ENCODE peak calls at places on chromosomes 6 and 20, in four cellular contexts. K is CD4-positive, alpha-beta T cell; L is HFFc6; G is progenitor cell of endocrine pancreas. Q is an unnamed sample.

GRCh38 chr20:57435105-57435497 is 43.9 kb downstream of the RBM38 start:
- DNase-seq in G (no peak), L (no peak), K (no peak), Q (no peak)

GRCh38 chr6:161080263-161080970 is 88.8 kb downstream of the MAP3K4 start:
- DNase-seq in K (no peak), G (no peak), L (no peak), Q (no peak)

GRCh38 chr6:112682088-112682487 is 335.0 kb downstream of the RFPL4B start:
- DNase-seq in K (no peak), L (no peak), G (no peak), Q (no peak)

GRCh38 chr20:54044156-54044555 is 26.2 kb downstream of the BCAS1 start:
- DNase-seq in G (no peak), L (peak; percentile 74), K (no peak), Q (no peak)

GRCh38 chr20:18679020-18679419 is 91.2 kb downstream of the DTD1 start:
- DNase-seq in L (peak; percentile 35), K (no peak), G (no peak), Q (no peak)

GRCh38 chr20:33612001-33612400 is 50.1 kb upstream of the C20orf144 start:
- DNase-seq in L (no peak), G (no peak), K (no peak), Q (no peak)

GRCh38 chr6:56268266-56268665 is 20.9 kb upstream of the COL21A1 start:
- DNase-seq in L (no peak), G (no peak), K (no peak), Q (no peak)

GRCh38 chr6:69022991-69023390 is 387.9 kb downstream of the ADGRB3 start:
- DNase-seq in K (no peak), G (no peak), L (no peak), Q (no peak)

GRCh38 chr20:44051661-44052000 is 135.4 kb downstream of the JPH2 start:
- DNase-seq in L (no peak), K (no peak), G (no peak), Q (no peak)

GRCh38 chr6:134123666-134124208 is 71.3 kb upstream of the SLC2A12 start:
- DNase-seq in G (no peak), K (no peak), L (peak; percentile 89), Q (no peak)

GRCh38 chr20:44552568-44552949 is 29.8 kb upstream of the PKIG start:
- DNase-seq in K (no peak), L (no peak), G (no peak), Q (no peak)

GRCh38 chr20:33862709-33863403 is 51.7 kb downstream of the CHMP4B start:
- DNase-seq in K (peak; percentile 59), G (peak; percentile 45), L (peak; percentile 59), Q (peak; percentile 54)

GRCh38 chr6:33861722-33862121 is 57.9 kb upstream of the MLN start:
- DNase-seq in L (no peak), K (no peak), G (no peak), Q (no peak)

GRCh38 chr6:105184921-105185320 is 5.1 kb upstream of the POPDC3 start:
- DNase-seq in L (peak; percentile 19), G (no peak), K (no peak), Q (no peak)

GRCh38 chr6:4582506-4582905 is 193.7 kb upstream of the CDYL start:
- DNase-seq in K (no peak), G (no peak), L (peak; percentile 77), Q (no peak)

GRCh38 chr6:144027927-144028587 is 20.0 kb upstream of the PLAGL1 start:
- DNase-seq in L (no peak), K (no peak), G (no peak), Q (no peak)

GRCh38 chr6:124688369-124688768 is 273.9 kb upstream of the RNF217 start:
- DNase-seq in K (no peak), G (no peak), L (no peak), Q (no peak)

GRCh38 chr20:24502184-24502583 is 32.8 kb downstream of the SYNDIG1 start:
- DNase-seq in K (no peak), G (no peak), L (peak; percentile 97), Q (no peak)

GRCh38 chr6:110180228-110181008 is at the start of gene CDC40:
- DNase-seq in G (peak; percentile 14), L (no peak), K (peak; percentile 66), Q (peak; percentile 48)

GRCh38 chr20:47857994-47858557 is 72.8 kb upstream of the SULF2 start:
- DNase-seq in G (no peak), K (no peak), L (no peak), Q (no peak)

GRCh38 chr6:36025932-36026327 is 1.5 kb upstream of the SLC26A8 start:
- DNase-seq in L (peak; percentile 19), K (no peak), G (no peak), Q (no peak)

GRCh38 chr6:37027036-37027720 is 21.7 kb downstream of the FGD2 start:
- DNase-seq in K (no peak), L (no peak), G (no peak), Q (no peak)

GRCh38 chr20:54657268-54657826 is 182.0 kb downstream of the DOK5 start:
- DNase-seq in K (no peak), L (no peak), G (no peak), Q (no peak)

GRCh38 chr6:160431791-160432404 is 83.7 kb downstream of the SLC22A3 start:
- DNase-seq in G (no peak), L (no peak), K (no peak), Q (no peak)

GRCh38 chr20:44616604-44616964 is 34.2 kb downstream of the PKIG start:
- DNase-seq in G (no peak), K (no peak), L (no peak), Q (no peak)

GRCh38 chr20:25287631-25288290 is 39.9 kb downstream of the PYGB start:
- DNase-seq in G (no peak), K (no peak), L (no peak), Q (no peak)

GRCh38 chr6:134134654-134135053 is 82.2 kb upstream of the SLC2A12 start:
- DNase-seq in K (no peak), L (no peak), G (no peak), Q (no peak)

GRCh38 chr6:128731249-128732165 is 151.4 kb upstream of the LAMA2 start:
- DNase-seq in G (no peak), L (peak; percentile 42), K (no peak), Q (no peak)

GRCh38 chr6:64750910-64751309 is 956.1 kb downstream of the EYS start:
- DNase-seq in G (no peak), K (no peak), L (no peak), Q (no peak)

GRCh38 chr6:31193206-31193605 is 22.7 kb upstream of the POU5F1 start:
- DNase-seq in G (no peak), K (no peak), L (no peak), Q (no peak)
- TF ChIP-seq CTCF in G (no peak), K (no peak), L (no peak), Q (no peak)

GRCh38 chr6:21691685-21692346 is 98.3 kb downstream of the SOX4 start:
- DNase-seq in K (no peak), L (no peak), G (no peak), Q (no peak)
- TF ChIP-seq CTCF in K (no peak), L (no peak), G (no peak), Q (no peak)

DNA sequence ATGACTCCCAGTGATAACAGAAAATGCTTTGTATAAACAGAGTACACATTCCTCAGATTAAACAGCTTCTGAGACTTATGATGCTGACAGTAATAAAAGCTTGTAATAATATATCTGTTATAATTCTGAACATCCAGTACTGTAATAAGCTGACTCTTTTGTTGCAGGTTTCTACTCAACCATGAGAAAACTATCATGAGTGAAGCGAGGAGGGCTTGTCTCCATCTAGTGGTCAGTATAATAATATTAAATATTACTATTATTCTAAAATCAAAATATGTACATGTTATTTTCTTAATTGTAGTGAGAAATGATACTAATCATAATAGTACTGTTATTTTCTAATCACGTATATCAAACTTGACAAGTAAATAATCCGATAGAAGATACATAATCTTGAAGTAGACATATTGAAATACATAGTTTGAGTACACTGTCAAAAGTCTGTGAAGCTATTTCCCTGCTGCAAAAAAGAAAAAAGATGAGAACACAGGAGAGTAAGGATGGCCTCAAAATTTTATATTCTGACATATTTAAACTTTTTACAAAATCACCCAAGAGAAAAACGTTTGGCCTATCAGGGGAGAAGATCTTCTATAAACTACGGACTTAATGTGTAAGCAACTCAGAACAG is 183.1 kb downstream of the MOXD1 start:
- DNase-seq in K (no peak), L (peak; percentile 22), G (no peak), Q (no peak)
- TF ChIP-seq CTCF in K (peak; percentile 28), L (peak; percentile 91), G (peak; percentile 71), Q (peak; percentile 7)

GRCh38 chr6:28969129-28969528 is 36.0 kb downstream of the ZNF311 start:
- DNase-seq in G (no peak), L (no peak), K (no peak), Q (no peak)
- TF ChIP-seq CTCF in G (no peak), L (peak; percentile 22), K (no peak), Q (no peak)

DNA sequence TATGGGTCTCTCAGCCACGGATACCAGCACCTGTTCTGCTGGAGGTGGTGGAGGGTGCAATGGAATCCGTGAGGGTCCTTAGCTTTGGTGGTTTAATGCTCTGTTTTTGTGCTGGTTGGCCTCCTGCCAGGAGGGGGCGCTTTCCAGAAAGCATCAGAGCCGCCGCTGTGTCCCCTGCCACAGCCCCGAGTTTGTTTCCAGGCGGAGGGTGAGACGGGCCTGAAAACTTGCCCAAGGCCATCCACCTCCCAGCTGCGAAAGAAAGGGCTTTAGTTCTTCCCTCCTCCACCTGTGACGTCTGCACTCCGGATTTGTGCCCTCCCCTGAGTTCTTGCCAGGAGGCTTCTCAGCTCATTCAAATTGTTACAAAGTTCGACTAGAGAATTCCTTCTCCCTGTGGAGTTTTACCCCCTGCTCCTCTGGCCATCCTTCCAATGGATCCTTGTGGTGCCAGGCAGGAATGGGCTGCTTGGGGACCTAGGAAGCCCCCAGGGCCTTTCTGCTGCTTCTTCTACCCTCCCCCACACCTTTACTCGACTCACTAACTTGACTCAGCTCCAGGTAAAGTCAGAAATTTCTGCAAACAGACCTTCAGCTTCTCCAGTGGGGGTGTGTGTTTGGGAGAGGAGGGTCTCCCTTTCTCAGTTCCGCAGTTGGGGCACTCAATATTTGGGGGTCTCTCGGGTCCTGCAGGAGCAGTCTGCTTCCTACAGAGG is 873.7 kb downstream of the KIF16B start:
- DNase-seq in K (no peak), L (no peak), G (no peak), Q (no peak)
- TF ChIP-seq CTCF in K (no peak), L (no peak), G (no peak), Q (no peak)

GRCh38 chr6:125839471-125839870 is 48.7 kb downstream of the NCOA7 start:
- DNase-seq in L (no peak), K (no peak), G (no peak), Q (no peak)
- TF ChIP-seq CTCF in L (no peak), K (no peak), G (no peak), Q (no peak)

GRCh38 chr6:10843554-10843953 is 5.2 kb upstream of the MAK start:
- DNase-seq in L (no peak), G (no peak), K (no peak), Q (no peak)

GRCh38 chr6:10852281-10852965 is 14.1 kb upstream of the MAK start:
- DNase-seq in G (no peak), K (no peak), L (no peak), Q (no peak)

GRCh38 chr6:10850728-10851127 is 12.4 kb upstream of the MAK start:
- DNase-seq in L (no peak), K (no peak), G (no peak), Q (no peak)

DNA sequence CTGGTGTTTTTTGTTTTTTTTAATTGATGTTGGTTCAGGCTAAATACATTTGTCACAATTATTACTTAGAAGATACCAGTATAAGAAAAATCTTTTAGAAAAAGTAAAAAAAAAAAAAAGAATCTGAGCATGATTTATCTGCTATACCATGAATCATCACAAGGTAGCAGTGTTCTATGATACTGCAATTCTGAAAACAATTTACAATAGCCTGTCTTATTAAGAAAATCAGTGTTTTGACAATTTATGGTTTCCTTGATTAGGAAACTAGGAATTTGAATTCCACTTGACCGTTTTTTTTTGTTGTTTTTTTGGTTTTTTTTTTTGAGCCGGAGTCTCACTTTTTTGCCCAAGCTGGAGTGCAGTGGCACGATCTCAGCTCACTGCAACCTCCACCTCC is 9.3 kb upstream of the MAK start:
- DNase-seq in G (no peak), L (no peak), K (no peak), Q (no peak)
- TF ChIP-seq CTCF in G (peak; percentile 40), L (peak; percentile 54), K (peak; percentile 9), Q (no peak)